ENCODE peak calls at places on chromosomes 12 and 14, in six cellular contexts. M is WTC11; D is AG08396; E is right cardiac atrium; J is stimulated activated CD4-positive, alpha-beta T cell treated with anti-CD3 and anti-CD28 coated beads, Interleukin-2, amount 100 ng/mL, for 48 hours; S is thoracic aorta. T is an unnamed sample.
A peak's percentile ranks its signal among the peaks of the same experiment; 100 is the strongest.

GRCh38 chr14:65098586-65098985 is 3.7 kb downstream of the MAX start:
- DNase-seq in M (no peak), D (no peak), E (no peak), J (no peak), S (no peak), T (no peak)

GRCh38 chr12:108721824-108722223 is 9.5 kb downstream of the CORO1C start:
- DNase-seq in M (no peak), D (no peak), E (no peak), J (no peak), S (no peak), T (no peak)

GRCh38 chr12:77323778-77324415 is 258.5 kb upstream of the E2F7 start:
- DNase-seq in M (no peak), D (no peak), E (no peak), J (no peak), S (no peak), T (no peak)

GRCh38 chr12:25730489-25731349 is 177.6 kb upstream of the LMNTD1 start:
- DNase-seq in M (no peak), D (no peak), E (no peak), J (no peak), S (no peak), T (no peak)

GRCh38 chr12:9951026-9951652 is 19.0 kb upstream of the CLEC2A start:
- DNase-seq in M (no peak), D (no peak), E (no peak), J (peak; percentile 6), S (no peak), T (no peak)

GRCh38 chr14:61675291-61675690 is 20.0 kb upstream of the HIF1A start:
- DNase-seq in M (no peak), D (no peak), E (no peak), J (no peak), S (no peak), T (no peak)

GRCh38 chr14:54453252-54453651 is 12.1 kb upstream of the CNIH1 start:
- DNase-seq in M (no peak), D (no peak), E (no peak), J (no peak), S (no peak), T (no peak)

GRCh38 chr14:79278798-79279644 is 932.3 kb downstream of the DIO2 start:
- DNase-seq in M (peak; percentile 85), D (peak; percentile 83), E (peak; percentile 80), J (no peak), S (peak; percentile 45), T (peak; percentile 93)

GRCh38 chr12:106954462-106955376 is 988 bp upstream of the TMEM263 start:
- DNase-seq in M (peak; percentile 18), D (peak; percentile 12), E (peak; percentile 63), J (no peak), S (peak; percentile 10), T (peak; percentile 82)